ENCODE peak calls at places on chromosomes 6 and 20, in five cellular contexts. One of them, this sample, is unnamed.

GRCh38 chr20:61881416-61881815 is 184.3 kb downstream of the TAF4 start:
- DNase-seq in PC-3: no peak
- DNase-seq in WTC11: no peak
- DNase-seq in AG09309: no peak
- DNase-seq in H54: no peak
- DNase-seq in this sample: no peak

GRCh38 chr20:50690562-50690978 is 772 bp downstream of the RIPOR3 start:
- DNase-seq in WTC11: no peak
- DNase-seq in AG09309: no peak
- DNase-seq in PC-3: no peak
- DNase-seq in H54: no peak
- DNase-seq in this sample: no peak

GRCh38 chr6:25866011-25866410 is 8.0 kb downstream of the SLC17A3 start:
- DNase-seq in H54: no peak
- DNase-seq in WTC11: no peak
- DNase-seq in AG09309: no peak
- DNase-seq in PC-3: no peak
- DNase-seq in this sample: no peak

GRCh38 chr6:11744101-11744500 is 34.5 kb downstream of the ADTRP start:
- DNase-seq in PC-3: no peak
- DNase-seq in AG09309: no peak
- DNase-seq in H54: no peak
- DNase-seq in WTC11: no peak
- DNase-seq in this sample: no peak

GRCh38 chr6:72999995-73000394 is 225.3 kb downstream of the KHDC1L start:
- DNase-seq in AG09309: no peak
- DNase-seq in WTC11: no peak
- DNase-seq in PC-3: no peak
- DNase-seq in H54: no peak
- DNase-seq in this sample: no peak

GRCh38 chr6:135667694-135668455 is 170.3 kb upstream of the AHI1 start:
- DNase-seq in AG09309: peak
- DNase-seq in WTC11: peak
- DNase-seq in PC-3: peak
- DNase-seq in H54: peak
- DNase-seq in this sample: no peak

GRCh38 chr6:842141-842540 is 149.2 kb upstream of the EXOC2 start:
- DNase-seq in PC-3: no peak
- DNase-seq in WTC11: no peak
- DNase-seq in H54: no peak
- DNase-seq in AG09309: no peak
- DNase-seq in this sample: no peak

GRCh38 chr6:139730340-139730974 is 356.0 kb upstream of the CITED2 start:
- DNase-seq in AG09309: no peak
- DNase-seq in H54: no peak
- DNase-seq in PC-3: no peak
- DNase-seq in WTC11: no peak
- DNase-seq in this sample: no peak

GRCh38 chr20:10868299-10868698 is 194.5 kb upstream of the JAG1 start:
- DNase-seq in PC-3: no peak
- DNase-seq in H54: no peak
- DNase-seq in AG09309: no peak
- DNase-seq in WTC11: no peak
- DNase-seq in this sample: no peak

GRCh38 chr6:104995989-104996617 is 39.2 kb downstream of the LIN28B start:
- DNase-seq in H54: no peak
- DNase-seq in PC-3: peak
- DNase-seq in AG09309: peak
- DNase-seq in WTC11: no peak
- DNase-seq in this sample: no peak

GRCh38 chr6:79864001-79864400 is 83.4 kb downstream of the ELOVL4 start:
- DNase-seq in PC-3: no peak
- DNase-seq in AG09309: no peak
- DNase-seq in H54: no peak
- DNase-seq in WTC11: no peak
- DNase-seq in this sample: peak

GRCh38 chr6:106773482-106773881 is 144.1 kb downstream of the QRSL1 start:
- DNase-seq in H54: no peak
- DNase-seq in WTC11: no peak
- DNase-seq in PC-3: peak
- DNase-seq in AG09309: no peak
- DNase-seq in this sample: no peak

GRCh38 chr20:21767739-21768223 is 62.3 kb downstream of the PAX1 start:
- DNase-seq in AG09309: no peak
- DNase-seq in WTC11: peak
- DNase-seq in H54: no peak
- DNase-seq in PC-3: peak
- DNase-seq in this sample: no peak